ENCODE peak calls at places on chromosome 1, in eight cellular contexts. One of them, this sample, is unnamed.

GRCh38 chr1:6460349-6461236 is 5.4 kb downstream of the TNFRSF25 start:
- DNase-seq in ascending aorta: no peak
- DNase-seq in HFFc6: no peak
- DNase-seq in fibroblast of pulmonary artery: peak; percentile 25
- DNase-seq in fibroblast of lung: no peak
- DNase-seq in GM12865: peak; percentile 38
- DNase-seq in osteocyte: no peak
- DNase-seq in tibial artery: no peak
- DNase-seq in this sample: no peak

GRCh38 chr1:217907504-217907903 is 276.4 kb downstream of the SPATA17 start:
- DNase-seq in fibroblast of pulmonary artery: peak; percentile 15
- DNase-seq in fibroblast of lung: peak; percentile 53
- DNase-seq in osteocyte: no peak
- DNase-seq in tibial artery: no peak
- DNase-seq in HFFc6: peak; percentile 4
- DNase-seq in ascending aorta: no peak
- DNase-seq in GM12865: no peak
- DNase-seq in this sample: no peak

GRCh38 chr1:82517586-82517985 is 716.9 kb downstream of the ADGRL2 start:
- DNase-seq in ascending aorta: peak; percentile 76
- DNase-seq in GM12865: peak; percentile 3
- DNase-seq in HFFc6: no peak
- DNase-seq in fibroblast of pulmonary artery: peak; percentile 20
- DNase-seq in osteocyte: no peak
- DNase-seq in fibroblast of lung: peak; percentile 19
- DNase-seq in tibial artery: peak; percentile 67
- DNase-seq in this sample: no peak

GRCh38 chr1:75811211-75811981 is 14.7 kb downstream of the MSH4 start:
- DNase-seq in fibroblast of lung: peak; percentile 47
- DNase-seq in osteocyte: no peak
- DNase-seq in ascending aorta: no peak
- DNase-seq in HFFc6: peak; percentile 59
- DNase-seq in GM12865: no peak
- DNase-seq in fibroblast of pulmonary artery: peak; percentile 19
- DNase-seq in tibial artery: no peak
- DNase-seq in this sample: no peak

GRCh38 chr1:21669287-21670058 is at the start of gene RAP1GAP:
- DNase-seq in fibroblast of pulmonary artery: no peak
- DNase-seq in fibroblast of lung: no peak
- DNase-seq in HFFc6: no peak
- DNase-seq in tibial artery: peak; percentile 64
- DNase-seq in ascending aorta: peak; percentile 62
- DNase-seq in osteocyte: no peak
- DNase-seq in GM12865: no peak
- DNase-seq in this sample: no peak

GRCh38 chr1:178976541-178976940 is 49.2 kb upstream of the FAM20B start:
- DNase-seq in osteocyte: peak; percentile 44
- DNase-seq in fibroblast of pulmonary artery: no peak
- DNase-seq in ascending aorta: no peak
- DNase-seq in fibroblast of lung: no peak
- DNase-seq in GM12865: no peak
- DNase-seq in tibial artery: no peak
- DNase-seq in HFFc6: no peak
- DNase-seq in this sample: no peak

GRCh38 chr1:234603221-234604204 is 6.5 kb downstream of the IRF2BP2 start:
- DNase-seq in osteocyte: no peak
- DNase-seq in GM12865: no peak
- DNase-seq in fibroblast of pulmonary artery: peak; percentile 74
- DNase-seq in HFFc6: no peak
- DNase-seq in tibial artery: no peak
- DNase-seq in ascending aorta: no peak
- DNase-seq in fibroblast of lung: peak; percentile 73
- DNase-seq in this sample: no peak

GRCh38 chr1:10829965-10830515 is 33.6 kb upstream of the CASZ1 start:
- DNase-seq in fibroblast of lung: no peak
- DNase-seq in fibroblast of pulmonary artery: no peak
- DNase-seq in HFFc6: no peak
- DNase-seq in GM12865: no peak
- DNase-seq in osteocyte: no peak
- DNase-seq in tibial artery: no peak
- DNase-seq in ascending aorta: no peak
- DNase-seq in this sample: no peak

GRCh38 chr1:26887125-26887524 is 3.0 kb downstream of the GPN2 start:
- DNase-seq in ascending aorta: no peak
- DNase-seq in HFFc6: peak; percentile 42
- DNase-seq in fibroblast of lung: peak; percentile 43
- DNase-seq in fibroblast of pulmonary artery: peak; percentile 63
- DNase-seq in osteocyte: no peak
- DNase-seq in GM12865: peak; percentile 45
- DNase-seq in tibial artery: no peak
- DNase-seq in this sample: no peak

GRCh38 chr1:160260436-160261382 is 1.6 kb downstream of the DCAF8 start:
- DNase-seq in fibroblast of pulmonary artery: peak; percentile 93
- DNase-seq in tibial artery: no peak
- DNase-seq in osteocyte: no peak
- DNase-seq in GM12865: peak; percentile 3
- DNase-seq in ascending aorta: no peak
- DNase-seq in HFFc6: peak; percentile 73
- DNase-seq in fibroblast of lung: peak; percentile 93
- DNase-seq in this sample: no peak

GRCh38 chr1:78370356-78370755 is 120.4 kb upstream of the PTGFR start:
- DNase-seq in osteocyte: no peak
- DNase-seq in GM12865: peak; percentile 59
- DNase-seq in tibial artery: no peak
- DNase-seq in fibroblast of pulmonary artery: peak; percentile 66
- DNase-seq in ascending aorta: no peak
- DNase-seq in HFFc6: peak; percentile 58
- DNase-seq in fibroblast of lung: peak; percentile 72
- DNase-seq in this sample: no peak

GRCh38 chr1:226452981-226453380 is 45.1 kb upstream of the PARP1 start:
- DNase-seq in fibroblast of lung: no peak
- DNase-seq in ascending aorta: no peak
- DNase-seq in HFFc6: no peak
- DNase-seq in osteocyte: no peak
- DNase-seq in GM12865: no peak
- DNase-seq in fibroblast of pulmonary artery: no peak
- DNase-seq in tibial artery: no peak
- DNase-seq in this sample: no peak

GRCh38 chr1:226457307-226457712 is 49.4 kb upstream of the PARP1 start:
- DNase-seq in GM12865: peak; percentile 14
- DNase-seq in osteocyte: no peak
- DNase-seq in fibroblast of pulmonary artery: peak; percentile 13
- DNase-seq in ascending aorta: no peak
- DNase-seq in tibial artery: no peak
- DNase-seq in fibroblast of lung: no peak
- DNase-seq in HFFc6: no peak
- DNase-seq in this sample: no peak

GRCh38 chr1:226455843-226456242 is 48.0 kb upstream of the PARP1 start:
- DNase-seq in fibroblast of pulmonary artery: no peak
- DNase-seq in fibroblast of lung: no peak
- DNase-seq in osteocyte: no peak
- DNase-seq in GM12865: no peak
- DNase-seq in HFFc6: no peak
- DNase-seq in ascending aorta: no peak
- DNase-seq in tibial artery: no peak
- DNase-seq in this sample: no peak
- TF ChIP-seq CTCF in fibroblast of pulmonary artery: no peak
- TF ChIP-seq CTCF in fibroblast of lung: no peak
- TF ChIP-seq CTCF in osteocyte: no peak
- TF ChIP-seq CTCF in GM12865: no peak
- TF ChIP-seq CTCF in HFFc6: no peak
- TF ChIP-seq CTCF in ascending aorta: no peak
- TF ChIP-seq CTCF in tibial artery: no peak
- TF ChIP-seq CTCF in this sample: no peak

GRCh38 chr1:117118101-117118500 is 3.4 kb downstream of the TRIM45 start:
- DNase-seq in tibial artery: no peak
- DNase-seq in HFFc6: no peak
- DNase-seq in fibroblast of lung: no peak
- DNase-seq in ascending aorta: no peak
- DNase-seq in GM12865: no peak
- DNase-seq in fibroblast of pulmonary artery: no peak
- DNase-seq in osteocyte: no peak
- DNase-seq in this sample: no peak

GRCh38 chr1:117123274-117123673 is 1.7 kb upstream of the TRIM45 start:
- DNase-seq in fibroblast of lung: no peak
- DNase-seq in HFFc6: no peak
- DNase-seq in osteocyte: no peak
- DNase-seq in tibial artery: no peak
- DNase-seq in fibroblast of pulmonary artery: no peak
- DNase-seq in ascending aorta: no peak
- DNase-seq in GM12865: no peak
- DNase-seq in this sample: no peak

GRCh38 chr1:117122297-117123025 is 912 bp upstream of the TRIM45 start:
- DNase-seq in GM12865: no peak
- DNase-seq in osteocyte: no peak
- DNase-seq in fibroblast of lung: no peak
- DNase-seq in ascending aorta: no peak
- DNase-seq in HFFc6: no peak
- DNase-seq in fibroblast of pulmonary artery: no peak
- DNase-seq in tibial artery: no peak
- DNase-seq in this sample: no peak

GRCh38 chr1:117120774-117121588 is 568 bp downstream of the TRIM45 start:
- DNase-seq in osteocyte: peak; percentile 81
- DNase-seq in fibroblast of lung: peak; percentile 77
- DNase-seq in ascending aorta: no peak
- DNase-seq in tibial artery: no peak
- DNase-seq in fibroblast of pulmonary artery: no peak
- DNase-seq in GM12865: no peak
- DNase-seq in HFFc6: peak; percentile 34
- DNase-seq in this sample: peak; percentile 24

DNA sequence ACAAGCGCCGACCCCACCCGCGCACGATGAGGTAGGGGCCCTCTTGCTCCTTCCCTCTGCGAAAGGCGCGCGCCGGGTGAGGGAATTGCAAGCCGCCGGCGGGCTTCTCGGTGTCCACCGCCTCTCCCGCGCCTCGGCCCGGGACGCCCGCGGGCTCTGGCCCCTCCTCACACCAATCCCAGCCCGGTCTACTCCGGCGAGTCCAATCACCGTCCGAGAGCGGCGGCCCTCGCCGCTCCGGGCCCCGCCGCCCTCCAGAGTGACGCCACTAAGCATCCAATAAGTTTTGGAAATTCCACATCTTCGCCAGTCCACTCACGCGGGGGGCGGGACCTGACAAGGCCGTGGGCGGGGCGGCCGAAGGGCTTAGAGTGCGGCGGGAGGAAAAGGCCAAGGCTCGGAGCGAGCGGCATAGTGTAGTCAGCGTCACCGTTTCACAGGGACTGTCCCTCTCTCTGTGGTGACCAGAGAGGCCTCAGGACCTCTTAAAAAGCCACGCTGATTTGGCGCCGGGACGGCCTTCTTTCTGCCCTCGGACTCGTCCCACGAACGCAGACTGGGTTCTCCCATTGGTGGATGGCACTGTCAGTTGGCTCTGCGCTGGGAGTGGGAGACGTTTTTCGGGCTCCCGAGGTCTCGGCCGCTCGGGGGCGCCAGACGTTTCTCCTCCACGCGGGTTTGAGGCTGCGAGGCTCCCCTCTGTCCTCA is at the start of gene TRIM45:
- DNase-seq in fibroblast of pulmonary artery: peak; percentile 97
- DNase-seq in osteocyte: peak; percentile 98
- DNase-seq in tibial artery: peak; percentile 98
- DNase-seq in ascending aorta: peak; percentile 99
- DNase-seq in fibroblast of lung: peak; percentile 97
- DNase-seq in HFFc6: peak; percentile 96
- DNase-seq in GM12865: peak; percentile 94
- DNase-seq in this sample: peak; percentile 89
- TF ChIP-seq CTCF in fibroblast of pulmonary artery: peak; percentile 79
- TF ChIP-seq CTCF in osteocyte: peak; percentile 91
- TF ChIP-seq CTCF in tibial artery: peak; percentile 68
- TF ChIP-seq CTCF in ascending aorta: peak; percentile 86
- TF ChIP-seq CTCF in fibroblast of lung: peak; percentile 75
- TF ChIP-seq CTCF in HFFc6: peak; percentile 86
- TF ChIP-seq CTCF in GM12865: peak; percentile 81
- TF ChIP-seq CTCF in this sample: no peak

DNA sequence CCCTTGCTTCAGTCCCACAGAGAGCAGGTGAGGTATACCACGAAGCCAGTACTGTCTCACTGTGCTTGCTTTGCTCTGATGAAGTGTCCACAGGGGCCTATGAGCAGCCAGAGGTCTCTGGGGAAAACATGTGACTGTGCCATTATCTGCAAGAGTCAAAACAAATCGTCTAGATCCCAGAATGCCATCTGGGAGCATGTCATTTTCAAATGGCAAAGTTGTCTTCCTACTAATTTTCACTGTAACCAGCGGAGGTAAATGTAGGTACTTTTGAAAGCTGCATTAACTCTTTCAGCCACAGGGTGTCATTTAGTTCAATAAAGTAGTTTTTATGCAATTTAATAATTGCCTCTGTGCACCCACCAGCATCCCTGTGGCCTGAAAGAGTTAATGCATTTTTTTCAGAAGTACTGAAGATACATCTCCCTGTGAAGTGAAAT is 173.6 kb upstream of the SGIP1 start:
- DNase-seq in fibroblast of pulmonary artery: no peak
- DNase-seq in tibial artery: no peak
- DNase-seq in ascending aorta: no peak
- DNase-seq in HFFc6: no peak
- DNase-seq in osteocyte: no peak
- DNase-seq in fibroblast of lung: no peak
- DNase-seq in GM12865: peak; percentile 53
- DNase-seq in this sample: no peak
- TF ChIP-seq CTCF in fibroblast of pulmonary artery: no peak
- TF ChIP-seq CTCF in tibial artery: no peak
- TF ChIP-seq CTCF in ascending aorta: no peak
- TF ChIP-seq CTCF in HFFc6: peak; percentile 67
- TF ChIP-seq CTCF in osteocyte: peak; percentile 19
- TF ChIP-seq CTCF in fibroblast of lung: no peak
- TF ChIP-seq CTCF in GM12865: peak; percentile 33
- TF ChIP-seq CTCF in this sample: no peak

DNA sequence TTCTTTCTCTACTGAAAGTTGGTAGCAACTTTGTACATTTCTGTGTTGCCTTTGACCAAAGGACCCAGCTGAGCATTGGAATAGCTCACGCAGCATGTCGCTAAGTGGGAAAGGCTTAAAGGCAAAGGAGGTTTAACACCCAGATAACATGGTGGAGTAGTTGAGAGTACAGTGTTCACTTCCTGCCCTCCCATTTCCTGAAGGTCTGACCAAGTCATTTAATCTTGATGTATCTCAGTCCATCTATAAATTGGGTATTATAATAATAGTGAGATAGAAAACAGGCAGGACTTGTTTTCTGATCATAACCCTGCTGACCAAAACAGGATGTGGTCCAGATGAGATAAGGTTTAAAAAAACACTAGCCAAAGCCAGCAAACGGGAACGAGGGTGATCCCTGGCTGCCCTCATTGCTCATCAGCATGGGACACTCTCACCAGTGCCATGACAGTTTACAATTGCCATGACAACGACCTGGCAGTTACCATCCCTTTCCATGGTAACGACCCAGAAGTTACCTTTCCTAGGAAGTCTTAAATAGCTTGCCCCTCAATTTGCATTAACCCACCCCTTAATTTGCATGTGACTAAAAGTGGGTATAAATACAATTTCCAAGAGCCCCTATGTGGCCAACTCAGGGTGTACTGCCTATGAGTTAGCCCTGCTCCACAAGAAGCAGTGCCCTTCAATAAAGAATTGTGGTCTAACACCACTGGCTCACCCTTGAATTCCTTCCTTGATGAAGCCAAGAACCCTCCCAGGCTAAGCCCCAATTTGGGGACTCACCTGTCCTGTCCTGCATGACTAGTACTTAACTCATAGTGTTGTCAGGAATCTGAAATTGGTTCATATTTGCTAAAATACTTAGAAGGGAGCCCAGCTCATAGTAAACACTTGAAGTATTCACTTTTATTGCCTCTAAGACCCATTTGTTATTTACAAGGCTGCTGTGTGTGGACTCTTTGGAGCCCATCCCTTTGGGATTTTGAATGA is 28.4 kb upstream of the FHAD1 start:
- DNase-seq in tibial artery: no peak
- DNase-seq in fibroblast of lung: peak; percentile 21
- DNase-seq in osteocyte: no peak
- DNase-seq in ascending aorta: no peak
- DNase-seq in HFFc6: peak; percentile 55
- DNase-seq in fibroblast of pulmonary artery: peak; percentile 55
- DNase-seq in GM12865: peak; percentile 46
- DNase-seq in this sample: no peak
- TF ChIP-seq CTCF in tibial artery: no peak
- TF ChIP-seq CTCF in fibroblast of lung: no peak
- TF ChIP-seq CTCF in osteocyte: no peak
- TF ChIP-seq CTCF in ascending aorta: no peak
- TF ChIP-seq CTCF in HFFc6: no peak
- TF ChIP-seq CTCF in fibroblast of pulmonary artery: no peak
- TF ChIP-seq CTCF in GM12865: no peak
- TF ChIP-seq CTCF in this sample: no peak

This sample was measured in omental fat pad.